ENCODE peak calls at places on chromosomes 4 and X, in six cellular contexts. One of them, this sample, is unnamed.

GRCh38 chr4:17562157-17562556 is 14.8 kb upstream of the LAP3 start:
- DNase-seq in SK-N-SH: peak; percentile 21
- DNase-seq in K562: no peak
- DNase-seq in HepG2: peak; percentile 46
- DNase-seq in H1: no peak
- DNase-seq in GM12878: no peak
- DNase-seq in this sample: no peak

GRCh38 chr4:8858925-8859210 is 12.8 kb downstream of the HMX1 start:
- DNase-seq in SK-N-SH: no peak
- DNase-seq in K562: no peak
- DNase-seq in HepG2: no peak
- DNase-seq in H1: no peak
- DNase-seq in GM12878: no peak
- DNase-seq in this sample: no peak

GRCh38 chr4:98687876-98688275 is 29.5 kb upstream of the TSPAN5 start:
- DNase-seq in SK-N-SH: no peak
- DNase-seq in K562: no peak
- DNase-seq in HepG2: no peak
- DNase-seq in H1: no peak
- DNase-seq in GM12878: no peak
- DNase-seq in this sample: no peak

GRCh38 chr4:89929425-89930272 is 35.0 kb downstream of the MMRN1 start:
- DNase-seq in SK-N-SH: no peak
- DNase-seq in K562: no peak
- DNase-seq in HepG2: no peak
- DNase-seq in H1: no peak
- DNase-seq in GM12878: peak; percentile 41
- DNase-seq in this sample: no peak

GRCh38 chr4:54392459-54392858 is 163.4 kb downstream of the PDGFRA start:
- DNase-seq in SK-N-SH: no peak
- DNase-seq in K562: no peak
- DNase-seq in HepG2: no peak
- DNase-seq in H1: no peak
- DNase-seq in GM12878: no peak
- DNase-seq in this sample: no peak

GRCh38 chr4:48603366-48604003 is 113.4 kb downstream of the ZAR1 start:
- DNase-seq in SK-N-SH: no peak
- DNase-seq in K562: no peak
- DNase-seq in HepG2: peak; percentile 85
- DNase-seq in H1: no peak
- DNase-seq in GM12878: no peak
- DNase-seq in this sample: no peak

GRCh38 chr4:24910504-24910903 is 2.3 kb downstream of the CCDC149 start:
- DNase-seq in SK-N-SH: no peak
- DNase-seq in K562: no peak
- DNase-seq in HepG2: no peak
- DNase-seq in H1: no peak
- DNase-seq in GM12878: no peak
- DNase-seq in this sample: no peak

GRCh38 chr4:48944252-48944651 is 37.7 kb upstream of the OCIAD2 start:
- DNase-seq in SK-N-SH: no peak
- DNase-seq in K562: peak; percentile 13
- DNase-seq in HepG2: no peak
- DNase-seq in H1: no peak
- DNase-seq in GM12878: no peak
- DNase-seq in this sample: no peak

GRCh38 chr4:19358015-19358414 is 893.7 kb upstream of the SLIT2 start:
- DNase-seq in SK-N-SH: no peak
- DNase-seq in K562: no peak
- DNase-seq in HepG2: no peak
- DNase-seq in H1: no peak
- DNase-seq in GM12878: no peak
- DNase-seq in this sample: no peak

GRCh38 chrX:9249452-9249851 is 215.4 kb upstream of the TBL1X start:
- DNase-seq in SK-N-SH: no peak
- DNase-seq in K562: no peak
- DNase-seq in HepG2: no peak
- DNase-seq in H1: no peak
- DNase-seq in GM12878: no peak
- DNase-seq in this sample: no peak

GRCh38 chr4:182555997-182556418 is 312.8 kb downstream of the TENM3 start:
- DNase-seq in SK-N-SH: no peak
- DNase-seq in K562: no peak
- DNase-seq in HepG2: no peak
- DNase-seq in H1: no peak
- DNase-seq in GM12878: no peak
- DNase-seq in this sample: no peak

GRCh38 chrX:98501441-98501840 is 1617.7 kb downstream of the RPA4 start:
- DNase-seq in SK-N-SH: no peak
- DNase-seq in K562: no peak
- DNase-seq in HepG2: no peak
- DNase-seq in H1: no peak
- DNase-seq in GM12878: no peak
- DNase-seq in this sample: no peak

GRCh38 chrX:119573840-119574393 is 446 bp upstream of the UBE2A start:
- DNase-seq in SK-N-SH: peak; percentile 72
- DNase-seq in K562: peak; percentile 37
- DNase-seq in HepG2: peak; percentile 10
- DNase-seq in H1: no peak
- DNase-seq in GM12878: no peak
- DNase-seq in this sample: no peak

GRCh38 chr4:100504086-100504874 is 13.5 kb downstream of the EMCN start:
- DNase-seq in SK-N-SH: no peak
- DNase-seq in K562: no peak
- DNase-seq in HepG2: no peak
- DNase-seq in H1: peak; percentile 73
- DNase-seq in GM12878: no peak
- DNase-seq in this sample: no peak

GRCh38 chr4:88661724-88662123 is 35.9 kb downstream of the NAP1L5 start:
- DNase-seq in SK-N-SH: no peak
- DNase-seq in K562: no peak
- DNase-seq in HepG2: no peak
- DNase-seq in H1: no peak
- DNase-seq in GM12878: no peak
- DNase-seq in this sample: no peak

GRCh38 chr4:6421397-6421796 is 51.0 kb downstream of the PPP2R2C start:
- DNase-seq in SK-N-SH: no peak
- DNase-seq in K562: no peak
- DNase-seq in HepG2: no peak
- DNase-seq in H1: no peak
- DNase-seq in GM12878: no peak
- DNase-seq in this sample: no peak

GRCh38 chr4:6422105-6422504 is 50.3 kb downstream of the PPP2R2C start:
- DNase-seq in SK-N-SH: no peak
- DNase-seq in K562: no peak
- DNase-seq in HepG2: no peak
- DNase-seq in H1: no peak
- DNase-seq in GM12878: no peak
- DNase-seq in this sample: no peak

GRCh38 chr4:6423575-6423974 is 48.8 kb downstream of the PPP2R2C start:
- DNase-seq in SK-N-SH: no peak
- DNase-seq in K562: no peak
- DNase-seq in HepG2: no peak
- DNase-seq in H1: no peak
- DNase-seq in GM12878: peak; percentile 49
- DNase-seq in this sample: no peak

GRCh38 chr4:6424425-6424824 is 48.0 kb downstream of the PPP2R2C start:
- DNase-seq in SK-N-SH: no peak
- DNase-seq in K562: no peak
- DNase-seq in HepG2: no peak
- DNase-seq in H1: no peak
- DNase-seq in GM12878: no peak
- DNase-seq in this sample: no peak

GRCh38 chr4:6422866-6423265 is 49.5 kb downstream of the PPP2R2C start:
- DNase-seq in SK-N-SH: no peak
- DNase-seq in K562: no peak
- DNase-seq in HepG2: no peak
- DNase-seq in H1: no peak
- DNase-seq in GM12878: no peak
- DNase-seq in this sample: no peak
- TF ChIP-seq POLR2AphosphoS5 in SK-N-SH: no peak
- TF ChIP-seq POLR2AphosphoS5 in K562: no peak
- TF ChIP-seq POLR2AphosphoS5 in HepG2: no peak
- TF ChIP-seq POLR2AphosphoS5 in H1: no peak
- TF ChIP-seq POLR2AphosphoS5 in GM12878: no peak
- TF ChIP-seq POLR2AphosphoS5 in this sample: no peak

GRCh38 chrX:129749069-129749468 is 10.3 kb downstream of the XPNPEP2 start:
- DNase-seq in SK-N-SH: no peak
- DNase-seq in K562: no peak
- DNase-seq in HepG2: no peak
- DNase-seq in H1: no peak
- DNase-seq in GM12878: no peak
- DNase-seq in this sample: no peak

GRCh38 chrX:129748265-129748664 is 9.5 kb downstream of the XPNPEP2 start:
- DNase-seq in SK-N-SH: no peak
- DNase-seq in K562: no peak
- DNase-seq in HepG2: no peak
- DNase-seq in H1: no peak
- DNase-seq in GM12878: no peak
- DNase-seq in this sample: no peak

GRCh38 chrX:129754266-129755024 is 15.7 kb downstream of the XPNPEP2 start:
- DNase-seq in SK-N-SH: no peak
- DNase-seq in K562: peak; percentile 60
- DNase-seq in HepG2: no peak
- DNase-seq in H1: peak; percentile 81
- DNase-seq in GM12878: no peak
- DNase-seq in this sample: no peak

GRCh38 chrX:129747533-129747932 is 8.8 kb downstream of the XPNPEP2 start:
- DNase-seq in SK-N-SH: no peak
- DNase-seq in K562: no peak
- DNase-seq in HepG2: no peak
- DNase-seq in H1: no peak
- DNase-seq in GM12878: no peak
- DNase-seq in this sample: no peak

GRCh38 chrX:129750971-129751370 is 12.2 kb downstream of the XPNPEP2 start:
- DNase-seq in SK-N-SH: no peak
- DNase-seq in K562: no peak
- DNase-seq in HepG2: no peak
- DNase-seq in H1: no peak
- DNase-seq in GM12878: no peak
- DNase-seq in this sample: peak; percentile 42
- TF ChIP-seq GABPA in SK-N-SH: no peak
- TF ChIP-seq GABPA in K562: no peak
- TF ChIP-seq GABPA in HepG2: no peak
- TF ChIP-seq GABPA in H1: no peak
- TF ChIP-seq GABPA in GM12878: no peak
- TF ChIP-seq GABPA in this sample: no peak

GRCh38 chr4:123618606-123619005 is 222.0 kb downstream of the SPRY1 start:
- DNase-seq in SK-N-SH: no peak
- DNase-seq in K562: no peak
- DNase-seq in HepG2: no peak
- DNase-seq in H1: no peak
- DNase-seq in GM12878: no peak
- DNase-seq in this sample: peak; percentile 38

GRCh38 chr4:123619326-123619725 is 222.7 kb downstream of the SPRY1 start:
- DNase-seq in SK-N-SH: no peak
- DNase-seq in K562: no peak
- DNase-seq in HepG2: no peak
- DNase-seq in H1: no peak
- DNase-seq in GM12878: no peak
- DNase-seq in this sample: no peak

GRCh38 chr4:123619895-123620294 is 223.3 kb downstream of the SPRY1 start:
- DNase-seq in SK-N-SH: no peak
- DNase-seq in K562: no peak
- DNase-seq in HepG2: peak; percentile 56
- DNase-seq in H1: no peak
- DNase-seq in GM12878: no peak
- DNase-seq in this sample: no peak

GRCh38 chr4:123613586-123614344 is 217.2 kb downstream of the SPRY1 start:
- DNase-seq in SK-N-SH: no peak
- DNase-seq in K562: no peak
- DNase-seq in HepG2: no peak
- DNase-seq in H1: no peak
- DNase-seq in GM12878: no peak
- DNase-seq in this sample: no peak

GRCh38 chr4:123616970-123617392 is 220.4 kb downstream of the SPRY1 start:
- DNase-seq in SK-N-SH: peak; percentile 34
- DNase-seq in K562: no peak
- DNase-seq in HepG2: no peak
- DNase-seq in H1: no peak
- DNase-seq in GM12878: no peak
- DNase-seq in this sample: peak; percentile 80
- TF ChIP-seq POLR2AphosphoS5 in SK-N-SH: no peak
- TF ChIP-seq POLR2AphosphoS5 in K562: no peak
- TF ChIP-seq POLR2AphosphoS5 in HepG2: no peak
- TF ChIP-seq POLR2AphosphoS5 in H1: no peak
- TF ChIP-seq POLR2AphosphoS5 in GM12878: no peak
- TF ChIP-seq POLR2AphosphoS5 in this sample: no peak

GRCh38 chr4:52660643-52661042 is 1.5 kb upstream of the USP46 start:
- DNase-seq in SK-N-SH: no peak
- DNase-seq in K562: no peak
- DNase-seq in HepG2: no peak
- DNase-seq in H1: no peak
- DNase-seq in GM12878: no peak
- DNase-seq in this sample: no peak

GRCh38 chr4:52659016-52659721 is at the start of gene USP46:
- DNase-seq in SK-N-SH: peak; percentile 97
- DNase-seq in K562: peak; percentile 89
- DNase-seq in HepG2: peak; percentile 44
- DNase-seq in H1: peak; percentile 74
- DNase-seq in GM12878: no peak
- DNase-seq in this sample: peak; percentile 11

GRCh38 chr4:52664479-52664878 is 5.4 kb upstream of the USP46 start:
- DNase-seq in SK-N-SH: no peak
- DNase-seq in K562: no peak
- DNase-seq in HepG2: no peak
- DNase-seq in H1: no peak
- DNase-seq in GM12878: no peak
- DNase-seq in this sample: no peak

GRCh38 chr4:52659722-52660261 is 691 bp upstream of the USP46 start:
- DNase-seq in SK-N-SH: peak; percentile 70
- DNase-seq in K562: peak; percentile 46
- DNase-seq in HepG2: peak; percentile 15
- DNase-seq in H1: peak; percentile 57
- DNase-seq in GM12878: no peak
- DNase-seq in this sample: peak; percentile 12

DNA sequence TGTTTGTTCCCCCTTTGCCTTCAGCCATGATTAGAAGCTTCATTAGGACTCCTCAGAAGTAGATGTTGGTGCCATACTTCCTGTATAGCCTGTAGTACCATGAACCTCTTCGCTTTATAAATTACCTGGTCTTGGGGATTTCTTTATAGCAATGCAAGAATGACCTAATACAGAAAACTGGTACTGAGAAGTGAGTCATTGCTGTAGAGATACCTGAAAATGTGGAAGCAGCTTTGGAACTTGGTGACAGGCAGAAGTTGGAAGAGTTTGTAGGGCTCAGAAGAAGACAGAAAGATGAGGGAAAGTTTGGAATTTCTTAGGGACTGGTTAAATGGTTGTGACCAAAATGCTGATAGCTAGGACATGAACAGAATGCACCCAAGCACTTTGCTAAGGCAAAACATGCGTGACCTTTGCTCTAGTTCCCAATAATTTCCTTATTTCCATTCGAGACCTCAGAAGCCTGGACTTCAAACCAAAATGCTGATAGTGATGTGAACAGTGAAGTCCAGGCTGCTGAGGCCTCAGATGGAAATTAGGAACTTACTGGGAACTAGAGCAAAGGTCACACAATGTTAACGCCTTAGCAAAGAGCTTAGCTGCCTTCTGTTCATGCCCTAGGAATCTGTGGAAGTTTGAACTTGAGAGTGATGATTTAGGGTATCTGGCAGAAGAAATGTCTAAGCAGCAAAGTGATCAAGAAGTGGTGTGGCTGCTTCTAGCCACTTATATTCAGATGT is 3.0 kb upstream of the USP46 start:
- DNase-seq in SK-N-SH: no peak
- DNase-seq in K562: no peak
- DNase-seq in HepG2: no peak
- DNase-seq in H1: no peak
- DNase-seq in GM12878: no peak
- DNase-seq in this sample: no peak
- TF ChIP-seq GABPA in SK-N-SH: no peak
- TF ChIP-seq GABPA in K562: no peak
- TF ChIP-seq GABPA in HepG2: no peak
- TF ChIP-seq GABPA in H1: no peak
- TF ChIP-seq GABPA in GM12878: no peak
- TF ChIP-seq GABPA in this sample: no peak

This sample was measured in HL-60.